ENCODE peak calls at places on chromosomes 13 and 19, in eight cellular contexts. S is amniotic epithelial cell; F is HTR-8/SVneo; V is mesothelial cell of epicardium; O is activated CD4-positive, CD25-positive, alpha-beta regulatory T cell; G is activated CD4-positive, alpha-beta memory T cell treated with anti-CD3 and anti-CD28 coated beads, Interleukin-2, amount 10 ng/mL, durations not matched to agents 7 days and 5 days; M is cardiac muscle cell; U is GDM1. B is an unnamed sample.
A peak's percentile ranks its signal among the peaks of the same experiment; 100 is the strongest.

GRCh38 chr13:110280231-110280813 is 26.6 kb downstream of the COL4A1 start:
- DNase-seq in M (no peak), F (no peak), V (no peak), G (no peak), S (no peak), U (no peak), O (no peak), B (no peak)

GRCh38 chr19:46503848-46504453 is 8.3 kb upstream of the PNMA8B start:
- DNase-seq in G (no peak), F (no peak), S (no peak), U (no peak), V (no peak), M (no peak), O (no peak), B (no peak)

GRCh38 chr13:35514166-35514565 is 37.7 kb upstream of the MAB21L1 start:
- DNase-seq in S (no peak), U (no peak), F (no peak), O (no peak), M (no peak), G (no peak), V (no peak), B (no peak)

GRCh38 chr13:100518394-100519062 is 70.1 kb downstream of the GGACT start:
- DNase-seq in O (no peak), F (no peak), V (no peak), M (no peak), G (no peak), S (no peak), U (no peak), B (no peak)

GRCh38 chr13:102291587-102292218 is 110.1 kb downstream of the FGF14 start:
- DNase-seq in V (no peak), O (no peak), G (no peak), U (no peak), S (peak; percentile 74), F (no peak), M (no peak), B (no peak)

GRCh38 chr19:31347356-31347755 is 1.9 kb downstream of the TSHZ3 start:
- DNase-seq in V (no peak), M (no peak), O (no peak), F (no peak), G (no peak), U (no peak), S (no peak), B (no peak)

GRCh38 chr19:48900477-48901452 is 653 bp downstream of the NUCB1 start:
- DNase-seq in F (no peak), V (no peak), O (no peak), G (peak; percentile 37), U (no peak), M (no peak), S (peak; percentile 55), B (peak; percentile 40)

GRCh38 chr13:95113601-95114000 is 187.7 kb downstream of the ABCC4 start:
- DNase-seq in S (no peak), F (no peak), V (no peak), O (no peak), U (no peak), M (no peak), G (no peak), B (no peak)

GRCh38 chr13:78160793-78161192 is 242.2 kb upstream of the EDNRB start:
- DNase-seq in M (no peak), F (peak; percentile 2), U (no peak), S (peak; percentile 56), V (no peak), O (no peak), G (no peak), B (peak; percentile 85)

GRCh38 chr19:37979547-37980082 is 72.6 kb downstream of the SIPA1L3 start:
- DNase-seq in M (no peak), O (no peak), F (peak; percentile 60), V (peak; percentile 48), S (peak; percentile 42), G (no peak), U (no peak), B (no peak)

GRCh38 chr19:33831835-33832234 is 35.2 kb downstream of the KCTD15 start:
- DNase-seq in S (no peak), V (no peak), U (no peak), M (no peak), G (no peak), O (no peak), F (no peak), B (no peak)

GRCh38 chr13:31631071-31631470 is 108.3 kb upstream of the RXFP2 start:
- DNase-seq in G (no peak), S (no peak), O (no peak), F (no peak), M (no peak), U (no peak), V (no peak), B (no peak)

GRCh38 chr19:51688665-51689571 is 4.2 kb upstream of the SPACA6 start:
- DNase-seq in V (peak; percentile 90), O (no peak), G (no peak), M (peak; percentile 92), S (peak; percentile 98), F (peak; percentile 67), U (peak; percentile 57), B (no peak)

GRCh38 chr13:96191367-96191766 is 101.5 kb downstream of the HS6ST3 start:
- DNase-seq in S (no peak), F (no peak), V (no peak), O (no peak), G (no peak), M (no peak), U (no peak), B (no peak)

GRCh38 chr19:46730595-46730994 is 13.7 kb upstream of the PRKD2 start:
- DNase-seq in F (no peak), S (no peak), M (no peak), U (no peak), V (no peak), O (no peak), G (no peak), B (no peak)

GRCh38 chr19:4589579-4590410 is 30.3 kb upstream of the SEMA6B start:
- DNase-seq in V (no peak), S (no peak), M (peak; percentile 87), G (peak; percentile 27), F (no peak), U (no peak), O (no peak), B (peak; percentile 44)

GRCh38 chr13:111328803-111329410 is 8.5 kb downstream of the TEX29 start:
- DNase-seq in G (peak; percentile 12), U (no peak), F (no peak), M (no peak), O (no peak), S (no peak), V (no peak), B (no peak)

GRCh38 chr13:45349438-45349837 is 8.5 kb upstream of the TPT1 start:
- DNase-seq in M (no peak), S (peak; percentile 38), F (no peak), G (no peak), V (no peak), O (no peak), U (no peak), B (no peak)

GRCh38 chr19:43774103-43774939 is 6.5 kb downstream of the KCNN4 start:
- DNase-seq in F (no peak), G (no peak), V (peak; percentile 65), O (no peak), S (peak; percentile 72), U (no peak), M (peak; percentile 86), B (no peak)

GRCh38 chr19:46958542-46958941 is 61.1 kb upstream of the NPAS1 start:
- DNase-seq in U (no peak), S (peak; percentile 79), G (no peak), O (no peak), F (no peak), V (no peak), M (no peak), B (no peak)

GRCh38 chr13:99572921-99573320 is 71.6 kb downstream of the TM9SF2 start:
- DNase-seq in M (no peak), S (peak; percentile 41), U (no peak), V (no peak), G (no peak), O (no peak), F (no peak), B (no peak)

GRCh38 chr13:25203256-25203794 is 31.2 kb upstream of the AMER2 start:
- DNase-seq in G (no peak), O (no peak), S (no peak), M (no peak), V (no peak), U (no peak), F (no peak), B (no peak)

GRCh38 chr19:4581381-4582111 is 22.1 kb upstream of the SEMA6B start:
- DNase-seq in F (peak; percentile 65), V (no peak), S (no peak), U (peak; percentile 53), G (no peak), O (no peak), M (peak; percentile 80), B (no peak)

GRCh38 chr19:55621673-55622231 is 2.6 kb downstream of the ZNF784 start:
- DNase-seq in V (no peak), M (no peak), S (no peak), O (no peak), F (no peak), G (no peak), U (no peak), B (no peak)

GRCh38 chr19:51294211-51294976 is 17.1 kb upstream of the IGLON5 start:
- DNase-seq in S (no peak), U (no peak), O (no peak), M (no peak), V (no peak), F (no peak), G (no peak), B (no peak)

GRCh38 chr13:77545626-77546412 is 10.3 kb downstream of the SCEL start:
- DNase-seq in O (no peak), M (peak; percentile 89), F (no peak), G (no peak), V (no peak), U (no peak), S (no peak), B (no peak)

GRCh38 chr13:49093376-49093775 is 117.7 kb downstream of the FNDC3A start:
- DNase-seq in V (no peak), S (no peak), U (no peak), O (no peak), M (no peak), F (no peak), G (no peak), B (no peak)